ENCODE peak calls at places on chromosomes 5 and 9, in five cellular contexts. One of them, this sample, is unnamed.

GRCh38 chr5:116361171-116361967 is 213.3 kb downstream of the SEMA6A start:
- DNase-seq in iris pigment epithelial cell: peak; percentile 24
- DNase-seq in cardiac muscle cell: peak; percentile 55
- DNase-seq in AML-193: no peak
- DNase-seq in stimulated activated CD4-positive, alpha-beta T cell treated with anti-CD3 and anti-CD28 coated beads, Interleukin-1b, Interleukin-23, amount 100 ng/mL, for 24 hours: no peak
- DNase-seq in this sample: peak; percentile 37

GRCh38 chr9:134682026-134682425 is 40.4 kb downstream of the COL5A1 start:
- DNase-seq in iris pigment epithelial cell: no peak
- DNase-seq in cardiac muscle cell: no peak
- DNase-seq in AML-193: no peak
- DNase-seq in stimulated activated CD4-positive, alpha-beta T cell treated with anti-CD3 and anti-CD28 coated beads, Interleukin-1b, Interleukin-23, amount 100 ng/mL, for 24 hours: no peak
- DNase-seq in this sample: no peak

GRCh38 chr5:1052641-1053390 is 44.2 kb downstream of the NKD2 start:
- DNase-seq in iris pigment epithelial cell: no peak
- DNase-seq in cardiac muscle cell: no peak
- DNase-seq in AML-193: no peak
- DNase-seq in stimulated activated CD4-positive, alpha-beta T cell treated with anti-CD3 and anti-CD28 coated beads, Interleukin-1b, Interleukin-23, amount 100 ng/mL, for 24 hours: no peak
- DNase-seq in this sample: no peak

GRCh38 chr5:162434311-162434710 is 366.7 kb downstream of the GABRG2 start:
- DNase-seq in iris pigment epithelial cell: no peak
- DNase-seq in cardiac muscle cell: no peak
- DNase-seq in AML-193: no peak
- DNase-seq in stimulated activated CD4-positive, alpha-beta T cell treated with anti-CD3 and anti-CD28 coated beads, Interleukin-1b, Interleukin-23, amount 100 ng/mL, for 24 hours: no peak
- DNase-seq in this sample: no peak

GRCh38 chr5:1542755-1543154 is 19.0 kb upstream of the LPCAT1 start:
- DNase-seq in iris pigment epithelial cell: no peak
- DNase-seq in cardiac muscle cell: peak; percentile 90
- DNase-seq in AML-193: no peak
- DNase-seq in stimulated activated CD4-positive, alpha-beta T cell treated with anti-CD3 and anti-CD28 coated beads, Interleukin-1b, Interleukin-23, amount 100 ng/mL, for 24 hours: no peak
- DNase-seq in this sample: no peak

GRCh38 chr5:157533011-157533481 is 42.5 kb downstream of the ADAM19 start:
- DNase-seq in iris pigment epithelial cell: no peak
- DNase-seq in cardiac muscle cell: no peak
- DNase-seq in AML-193: no peak
- DNase-seq in stimulated activated CD4-positive, alpha-beta T cell treated with anti-CD3 and anti-CD28 coated beads, Interleukin-1b, Interleukin-23, amount 100 ng/mL, for 24 hours: no peak
- DNase-seq in this sample: no peak

GRCh38 chr9:99783799-99784198 is 37.9 kb upstream of the NR4A3 start:
- DNase-seq in iris pigment epithelial cell: no peak
- DNase-seq in cardiac muscle cell: no peak
- DNase-seq in AML-193: no peak
- DNase-seq in stimulated activated CD4-positive, alpha-beta T cell treated with anti-CD3 and anti-CD28 coated beads, Interleukin-1b, Interleukin-23, amount 100 ng/mL, for 24 hours: no peak
- DNase-seq in this sample: no peak

GRCh38 chr5:15142458-15142857 is 270.9 kb upstream of the ANKH start:
- DNase-seq in iris pigment epithelial cell: no peak
- DNase-seq in cardiac muscle cell: no peak
- DNase-seq in AML-193: no peak
- DNase-seq in stimulated activated CD4-positive, alpha-beta T cell treated with anti-CD3 and anti-CD28 coated beads, Interleukin-1b, Interleukin-23, amount 100 ng/mL, for 24 hours: no peak
- DNase-seq in this sample: no peak

GRCh38 chr5:129460121-129460950 is at the start of gene ADAMTS19:
- DNase-seq in iris pigment epithelial cell: peak; percentile 61
- DNase-seq in cardiac muscle cell: peak; percentile 67
- DNase-seq in AML-193: no peak
- DNase-seq in stimulated activated CD4-positive, alpha-beta T cell treated with anti-CD3 and anti-CD28 coated beads, Interleukin-1b, Interleukin-23, amount 100 ng/mL, for 24 hours: no peak
- DNase-seq in this sample: no peak

GRCh38 chr5:90434116-90434714 is 24.7 kb upstream of the CETN3 start:
- DNase-seq in iris pigment epithelial cell: peak; percentile 38
- DNase-seq in cardiac muscle cell: peak; percentile 63
- DNase-seq in AML-193: peak; percentile 55
- DNase-seq in stimulated activated CD4-positive, alpha-beta T cell treated with anti-CD3 and anti-CD28 coated beads, Interleukin-1b, Interleukin-23, amount 100 ng/mL, for 24 hours: no peak
- DNase-seq in this sample: no peak

GRCh38 chr5:101103874-101104273 is 200.8 kb upstream of the ST8SIA4 start:
- DNase-seq in iris pigment epithelial cell: peak; percentile 17
- DNase-seq in cardiac muscle cell: no peak
- DNase-seq in AML-193: no peak
- DNase-seq in stimulated activated CD4-positive, alpha-beta T cell treated with anti-CD3 and anti-CD28 coated beads, Interleukin-1b, Interleukin-23, amount 100 ng/mL, for 24 hours: no peak
- DNase-seq in this sample: no peak

GRCh38 chr9:112664541-112664940 is 53.4 kb downstream of the INIP start:
- DNase-seq in iris pigment epithelial cell: no peak
- DNase-seq in cardiac muscle cell: no peak
- DNase-seq in AML-193: no peak
- DNase-seq in stimulated activated CD4-positive, alpha-beta T cell treated with anti-CD3 and anti-CD28 coated beads, Interleukin-1b, Interleukin-23, amount 100 ng/mL, for 24 hours: no peak
- DNase-seq in this sample: no peak

GRCh38 chr5:127112347-127112864 is 39.1 kb upstream of the C5orf63 start:
- DNase-seq in iris pigment epithelial cell: peak; percentile 82
- DNase-seq in cardiac muscle cell: no peak
- DNase-seq in AML-193: no peak
- DNase-seq in stimulated activated CD4-positive, alpha-beta T cell treated with anti-CD3 and anti-CD28 coated beads, Interleukin-1b, Interleukin-23, amount 100 ng/mL, for 24 hours: no peak
- DNase-seq in this sample: no peak

GRCh38 chr5:138054863-138055558 is 22.1 kb upstream of the FAM13B start:
- DNase-seq in iris pigment epithelial cell: peak; percentile 27
- DNase-seq in cardiac muscle cell: peak; percentile 54
- DNase-seq in AML-193: no peak
- DNase-seq in stimulated activated CD4-positive, alpha-beta T cell treated with anti-CD3 and anti-CD28 coated beads, Interleukin-1b, Interleukin-23, amount 100 ng/mL, for 24 hours: no peak
- DNase-seq in this sample: no peak

GRCh38 chr5:42390115-42390514 is 33.1 kb upstream of the GHR start:
- DNase-seq in iris pigment epithelial cell: no peak
- DNase-seq in cardiac muscle cell: no peak
- DNase-seq in AML-193: no peak
- DNase-seq in stimulated activated CD4-positive, alpha-beta T cell treated with anti-CD3 and anti-CD28 coated beads, Interleukin-1b, Interleukin-23, amount 100 ng/mL, for 24 hours: no peak
- DNase-seq in this sample: no peak

GRCh38 chr5:172451771-172452197 is 2.5 kb downstream of the SH3PXD2B start:
- DNase-seq in iris pigment epithelial cell: peak; percentile 90
- DNase-seq in cardiac muscle cell: peak; percentile 77
- DNase-seq in AML-193: no peak
- DNase-seq in stimulated activated CD4-positive, alpha-beta T cell treated with anti-CD3 and anti-CD28 coated beads, Interleukin-1b, Interleukin-23, amount 100 ng/mL, for 24 hours: no peak
- DNase-seq in this sample: no peak

GRCh38 chr5:157348049-157348400 is 82.1 kb downstream of the CYFIP2 start:
- DNase-seq in iris pigment epithelial cell: no peak
- DNase-seq in cardiac muscle cell: no peak
- DNase-seq in AML-193: no peak
- DNase-seq in stimulated activated CD4-positive, alpha-beta T cell treated with anti-CD3 and anti-CD28 coated beads, Interleukin-1b, Interleukin-23, amount 100 ng/mL, for 24 hours: no peak
- DNase-seq in this sample: no peak

GRCh38 chr9:10052181-10052580 is 560.6 kb downstream of the PTPRD start:
- DNase-seq in iris pigment epithelial cell: no peak
- DNase-seq in cardiac muscle cell: no peak
- DNase-seq in AML-193: no peak
- DNase-seq in stimulated activated CD4-positive, alpha-beta T cell treated with anti-CD3 and anti-CD28 coated beads, Interleukin-1b, Interleukin-23, amount 100 ng/mL, for 24 hours: no peak
- DNase-seq in this sample: no peak

This sample was measured in iPS DF 6.9.